ENCODE peak calls at places on chromosomes 2 and 18, in five cellular contexts. R is K562, X is tibial nerve, J is endothelial cell of umbilical vein, S is esophagus squamous epithelium. K is an unnamed sample.

GRCh38 chr18:10089881-10090280 is 176.1 kb downstream of the VAPA start:
- DNase-seq in R (no peak), X (no peak), J (no peak), S (no peak), K (no peak)

GRCh38 chr2:69222984-69223658 is 163.9 kb downstream of the GFPT1 start:
- DNase-seq in R (no peak), X (no peak), J (peak), S (no peak), K (no peak)

GRCh38 chr2:233117351-233117750 is 57.2 kb downstream of the INPP5D start:
- DNase-seq in R (no peak), X (no peak), J (no peak), S (no peak), K (no peak)

GRCh38 chr2:241773511-241774418 is 2.9 kb upstream of the GAL3ST2 start:
- DNase-seq in R (peak), X (no peak), J (no peak), S (no peak), K (no peak)

GRCh38 chr2:196170681-196171247 is 614 bp downstream of the STK17B start:
- DNase-seq in R (no peak), X (no peak), J (no peak), S (no peak), K (peak)

GRCh38 chr2:236670235-236670620 is 100.6 kb downstream of the ACKR3 start:
- DNase-seq in R (no peak), X (no peak), J (no peak), S (no peak), K (no peak)

GRCh38 chr2:225599856-225600255 is 200.3 kb downstream of the NYAP2 start:
- DNase-seq in R (no peak), X (no peak), J (no peak), S (no peak), K (no peak)

GRCh38 chr18:46158498-46158897 is 54.3 kb downstream of the HAUS1 start:
- DNase-seq in R (no peak), X (no peak), J (no peak), S (no peak), K (no peak)

GRCh38 chr18:8701546-8702118 is 3.7 kb upstream of the MTCL1 start:
- DNase-seq in R (no peak), X (no peak), J (no peak), S (no peak), K (no peak)

GRCh38 chr2:199463000-199463692 is 5.4 kb upstream of the SATB2 start:
- DNase-seq in R (no peak), X (peak), J (peak), S (no peak), K (peak)

GRCh38 chr18:25043104-25043503 is 308.9 kb downstream of the ZNF521 start:
- DNase-seq in R (no peak), X (no peak), J (no peak), S (no peak), K (no peak)

GRCh38 chr18:78664048-78664447 is 315.6 kb upstream of the SALL3 start:
- DNase-seq in R (no peak), X (no peak), J (no peak), S (no peak), K (no peak)

GRCh38 chr2:120983344-120983743 is 247.7 kb downstream of the GLI2 start:
- DNase-seq in R (no peak), X (no peak), J (no peak), S (no peak), K (no peak)

GRCh38 chr2:75353131-75353530 is 153.8 kb upstream of the TACR1 start:
- DNase-seq in R (no peak), X (no peak), J (no peak), S (no peak), K (no peak)

GRCh38 chr2:134745546-134745945 is 26.7 kb upstream of the TMEM163 start:
- DNase-seq in R (no peak), X (no peak), J (no peak), S (no peak), K (no peak)

GRCh38 chr2:237865623-237866041 is 6.2 kb downstream of the RAMP1 start:
- DNase-seq in R (no peak), X (no peak), J (no peak), S (no peak), K (no peak)

GRCh38 chr2:135876066-135876711 is at the start of gene MCM6:
- DNase-seq in R (peak), X (peak), J (peak), S (peak), K (peak)
- TF ChIP-seq POLR2A in R (peak), X (peak), J (peak), S (peak), K (peak)

DNA sequence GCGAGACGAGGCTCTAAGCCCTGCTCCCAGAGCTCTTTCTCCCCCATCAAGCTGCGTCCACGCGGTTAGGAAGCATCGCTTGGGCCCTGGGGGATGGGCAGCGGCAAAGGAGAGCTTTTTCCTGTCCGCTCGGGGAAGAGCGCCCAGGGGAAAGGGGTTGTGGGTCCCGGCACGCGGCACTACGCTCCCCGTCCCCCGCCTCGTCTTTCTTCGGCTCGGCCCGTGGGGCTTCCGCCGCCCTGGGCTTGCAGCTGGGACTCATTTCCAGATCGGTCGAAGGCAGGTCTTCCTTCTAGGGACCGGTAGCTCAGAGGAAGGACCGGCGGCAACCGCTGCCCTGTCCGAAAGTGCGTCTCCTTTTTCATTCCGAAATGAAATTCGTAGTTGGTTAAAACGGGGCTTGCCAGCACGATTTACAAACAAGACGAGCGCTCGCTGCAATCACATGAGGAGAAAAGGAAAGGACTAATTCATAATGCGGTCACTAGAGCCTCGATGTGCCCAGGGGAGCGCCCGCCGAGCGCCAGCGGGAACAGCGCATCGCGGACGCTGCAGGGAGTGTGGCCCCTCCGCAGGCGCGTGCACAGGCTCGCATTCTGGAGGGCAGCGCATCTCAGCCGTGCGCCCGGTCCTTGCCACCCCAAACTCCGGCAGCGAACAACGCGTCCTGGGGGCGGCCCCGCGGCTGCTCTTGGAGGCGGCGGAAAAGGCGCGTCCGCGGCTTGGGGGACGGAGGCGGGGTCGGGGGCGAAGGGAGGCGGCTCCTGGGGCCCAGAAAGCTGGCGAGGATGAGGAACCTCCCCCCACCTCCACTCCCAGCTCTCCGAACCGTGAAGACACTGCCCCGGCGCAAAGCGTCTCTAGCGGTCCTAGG is 3.6 kb upstream of the ITPRIPL1 start:
- DNase-seq in R (peak), X (no peak), J (peak), S (no peak), K (peak)
- TF ChIP-seq POLR2A in R (peak), X (no peak), J (no peak), S (peak), K (no peak)

GRCh38 chr2:10753876-10754275 is 32.4 kb downstream of the ATP6V1C2 start:
- DNase-seq in R (no peak), X (no peak), J (no peak), S (no peak), K (no peak)

GRCh38 chr2:10752236-10752635 is 30.8 kb downstream of the ATP6V1C2 start:
- DNase-seq in R (no peak), X (no peak), J (no peak), S (no peak), K (no peak)

GRCh38 chr2:10753156-10753555 is 31.7 kb downstream of the ATP6V1C2 start:
- DNase-seq in R (no peak), X (no peak), J (no peak), S (no peak), K (no peak)

GRCh38 chr2:10755621-10756020 is 34.2 kb downstream of the ATP6V1C2 start:
- DNase-seq in R (no peak), X (no peak), J (no peak), S (no peak), K (no peak)

GRCh38 chr2:10750610-10751009 is 29.2 kb downstream of the ATP6V1C2 start:
- DNase-seq in R (no peak), X (no peak), J (no peak), S (no peak), K (no peak)
- TF ChIP-seq POLR2A in R (no peak), X (no peak), J (no peak), S (no peak), K (no peak)

GRCh38 chr2:95104606-95105005 is 17.0 kb downstream of the MRPS5 start:
- DNase-seq in R (no peak), X (no peak), J (no peak), S (no peak), K (no peak)
- TF ChIP-seq POLR2A in R (no peak), X (no peak), J (no peak), S (no peak), K (no peak)

GRCh38 chr2:74003494-74004211 is 18.9 kb downstream of the TET3 start:
- DNase-seq in R (peak), X (no peak), J (no peak), S (no peak), K (peak)

GRCh38 chr2:74001121-74001520 is 16.4 kb downstream of the TET3 start:
- DNase-seq in R (no peak), X (no peak), J (no peak), S (no peak), K (no peak)

GRCh38 chr2:74004212-74005182 is 19.8 kb downstream of the TET3 start:
- DNase-seq in R (peak), X (no peak), J (no peak), S (no peak), K (peak)

GRCh38 chr2:74001781-74002514 is 17.2 kb downstream of the TET3 start:
- DNase-seq in R (no peak), X (no peak), J (no peak), S (no peak), K (no peak)

DNA sequence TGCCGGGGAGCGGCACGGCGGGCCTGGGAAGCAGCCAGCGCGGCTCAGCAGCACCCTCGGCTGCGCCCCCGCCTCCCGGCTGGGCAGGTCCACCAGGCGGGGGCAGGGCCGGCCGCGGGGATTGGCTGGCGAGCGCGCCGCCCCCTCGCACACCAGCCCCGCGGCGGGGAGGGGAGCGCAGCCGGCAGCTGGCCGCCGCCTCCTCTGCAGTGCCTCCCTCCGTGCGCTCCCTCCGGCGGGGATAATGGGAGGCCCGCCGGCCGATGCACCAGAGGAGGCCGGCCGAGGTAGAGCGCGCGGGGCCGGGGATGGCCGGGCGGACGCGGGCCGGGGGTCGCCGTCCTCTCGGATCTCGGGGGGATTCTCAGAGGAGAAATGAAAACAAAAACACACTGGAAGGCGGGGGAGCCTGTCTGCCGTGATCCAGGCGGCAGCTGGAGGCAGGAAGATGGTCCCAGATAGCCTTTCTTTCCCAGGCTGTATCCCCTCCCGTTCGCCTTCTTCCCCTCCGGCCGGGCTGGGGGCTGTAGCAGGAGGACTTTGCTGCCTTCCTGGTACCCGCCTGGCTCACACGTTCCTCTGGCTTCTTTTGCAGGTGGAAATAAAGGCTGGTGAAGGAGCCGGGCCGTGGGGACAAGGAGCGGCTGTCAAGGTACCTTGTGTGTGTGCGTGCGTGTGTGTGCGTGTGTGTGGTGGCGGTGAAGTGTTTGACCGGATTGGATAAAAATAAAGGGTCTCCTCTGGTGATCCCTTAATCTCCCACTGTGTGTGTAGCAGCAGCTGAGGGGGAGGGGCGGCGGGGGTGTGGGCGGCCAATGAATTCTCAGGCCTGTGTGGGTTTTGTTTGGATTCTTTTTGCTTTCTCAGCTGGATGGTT is 18.0 kb downstream of the TET3 start:
- DNase-seq in R (peak), X (peak), J (peak), S (no peak), K (peak)
- TF ChIP-seq POLR2A in R (no peak), X (peak), J (no peak), S (peak), K (peak)

K was measured in erythroblast.